ENCODE peak calls at places on chromosome 7, in five cellular contexts. Y, D, U, G and C are unnamed samples.

GRCh38 chr7:116145245-116145852 is 65.0 kb upstream of the TES start:
- DNase-seq in D (no peak), U (no peak), Y (no peak), G (no peak), C (no peak)

GRCh38 chr7:155803418-155804376 is 8.6 kb downstream of the SHH start:
- DNase-seq in G (peak), Y (no peak), U (no peak), D (peak), C (no peak)

GRCh38 chr7:30172451-30172850 is 37.7 kb downstream of the MTURN start:
- DNase-seq in Y (no peak), D (no peak), U (no peak), G (no peak), C (no peak)

GRCh38 chr7:42522227-42522991 is 285.4 kb upstream of the GLI3 start:
- DNase-seq in U (no peak), D (no peak), Y (no peak), G (peak), C (no peak)

GRCh38 chr7:112538859-112539258 is 58.1 kb downstream of the LSMEM1 start:
- DNase-seq in Y (no peak), G (no peak), U (peak), D (no peak), C (no peak)

GRCh38 chr7:93327006-93327633 is 95.0 kb downstream of the VPS50 start:
- DNase-seq in U (no peak), D (no peak), G (no peak), Y (no peak), C (no peak)

GRCh38 chr7:42235734-42236133 is 1.3 kb downstream of the GLI3 start:
- DNase-seq in U (no peak), D (no peak), G (no peak), Y (no peak), C (no peak)

GRCh38 chr7:107816053-107816566 is 13.1 kb upstream of the SLC26A3 start:
- DNase-seq in Y (no peak), D (no peak), U (no peak), G (no peak), C (no peak)

GRCh38 chr7:45036801-45037200 is 36.8 kb downstream of the CCM2 start:
- DNase-seq in D (no peak), Y (no peak), G (no peak), U (no peak), C (no peak)

GRCh38 chr7:127391591-127392181 is 822 bp downstream of the ZNF800 start:
- DNase-seq in G (peak), U (peak), Y (no peak), D (peak), C (no peak)

GRCh38 chr7:86920154-86920553 is 139.3 kb downstream of the ELAPOR2 start:
- DNase-seq in Y (no peak), U (no peak), G (no peak), D (no peak), C (no peak)

GRCh38 chr7:95749515-95749914 is 22.8 kb upstream of the DYNC1I1 start:
- DNase-seq in G (no peak), U (no peak), Y (no peak), D (no peak), C (no peak)

GRCh38 chr7:39588401-39588800 is 22.2 kb downstream of the YAE1 start:
- DNase-seq in D (no peak), G (no peak), U (no peak), Y (no peak), C (no peak)

GRCh38 chr7:66557214-66558200 is 71.2 kb upstream of the KCTD7 start:
- DNase-seq in G (peak), U (peak), D (peak), Y (no peak), C (no peak)

GRCh38 chr7:92809397-92810241 is 26.8 kb downstream of the CDK6 start:
- DNase-seq in D (peak), U (peak), Y (peak), G (no peak), C (peak)

GRCh38 chr7:21076579-21076978 is 289.9 kb upstream of the SP8 start:
- DNase-seq in Y (no peak), D (no peak), G (no peak), U (no peak), C (no peak)

GRCh38 chr7:112205348-112206237 is 606 bp downstream of the DOCK4 start:
- DNase-seq in D (peak), G (peak), Y (peak), U (peak), C (no peak)

GRCh38 chr7:35753761-35754603 is 46.9 kb upstream of the SEPTIN7 start:
- DNase-seq in U (peak), D (no peak), G (no peak), Y (no peak), C (no peak)

DNA sequence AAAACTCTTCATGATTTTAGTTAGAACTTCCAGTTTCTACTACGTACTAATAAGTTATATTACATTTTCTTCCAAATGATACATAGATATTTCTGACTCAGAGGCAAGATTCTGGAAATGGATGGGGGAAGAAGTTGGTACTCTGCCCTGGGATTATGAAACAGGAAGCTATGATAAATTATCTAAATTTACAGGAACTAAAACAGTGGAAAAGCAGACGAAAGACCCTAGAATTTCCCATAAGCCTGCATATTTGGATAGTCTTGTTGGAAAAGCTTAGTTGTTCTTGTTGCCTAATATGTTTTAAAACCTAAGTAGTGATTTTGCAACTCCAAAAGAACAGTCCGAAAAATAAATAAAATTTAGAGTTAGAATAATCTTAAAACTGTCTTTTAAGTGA is 21.8 kb downstream of the CFAP69 start:
- DNase-seq in G (no peak), Y (no peak), D (no peak), U (no peak), C (no peak)
- TF ChIP-seq HDAC2 in G (no peak), Y (no peak), D (no peak), U (no peak), C (no peak)

GRCh38 chr7:130912086-130912909 is 178.3 kb upstream of the KLF14 start:
- DNase-seq in D (peak), G (no peak), Y (peak), U (no peak), C (no peak)
- TF ChIP-seq HDAC2 in D (no peak), G (no peak), Y (peak), U (no peak), C (no peak)

GRCh38 chr7:80960228-80960627 is 41.4 kb upstream of the SEMA3C start:
- DNase-seq in G (no peak), D (no peak), Y (no peak), U (no peak), C (no peak)
- TF ChIP-seq HDAC2 in G (no peak), D (no peak), Y (no peak), U (no peak), C (no peak)

GRCh38 chr7:54037873-54038272 is 504.3 kb upstream of the VSTM2A start:
- DNase-seq in U (no peak), D (no peak), Y (no peak), G (no peak), C (no peak)
- TF ChIP-seq HDAC2 in U (no peak), D (no peak), Y (no peak), G (no peak), C (no peak)

GRCh38 chr7:109763611-109764010 is 1193.9 kb downstream of the DNAJB9 start:
- DNase-seq in G (no peak), Y (no peak), U (no peak), D (no peak), C (no peak)
- TF ChIP-seq HDAC2 in G (no peak), Y (no peak), U (no peak), D (no peak), C (no peak)

GRCh38 chr7:138668946-138669345 is 32.2 kb downstream of the SVOPL start:
- DNase-seq in Y (no peak), D (no peak), U (no peak), G (no peak), C (no peak)
- TF ChIP-seq HDAC2 in Y (no peak), D (no peak), U (no peak), G (no peak), C (no peak)